ENCODE peak calls at places on chromosome 12, in nine cellular contexts. X, A, E, U, G, L, N, Y and V are unnamed samples.

GRCh38 chr12:47818701-47819543 is 781 bp downstream of the HDAC7 start:
- DNase-seq in N (peak), L (peak), A (peak), G (no peak), X (no peak), Y (peak), U (no peak), E (no peak), V (no peak)

GRCh38 chr12:16788888-16789790 is 183.2 kb upstream of the LMO3 start:
- DNase-seq in Y (no peak), U (no peak), A (no peak), E (no peak), G (no peak), N (no peak), X (no peak), L (no peak), V (no peak)

GRCh38 chr12:99232324-99232723 is 415.2 kb upstream of the GARIN6 start:
- DNase-seq in E (no peak), X (no peak), G (no peak), Y (no peak), N (no peak), A (no peak), U (no peak), L (no peak), V (peak)

GRCh38 chr12:121807656-121808347 is 4.0 kb downstream of the SETD1B start:
- DNase-seq in L (no peak), G (no peak), X (no peak), Y (no peak), N (no peak), E (no peak), U (no peak), A (no peak), V (no peak)

GRCh38 chr12:30525171-30525570 is 170.5 kb downstream of the IPO8 start:
- DNase-seq in G (no peak), U (no peak), X (no peak), E (no peak), A (no peak), Y (no peak), L (no peak), N (no peak), V (no peak)

GRCh38 chr12:57131896-57132744 is 3.8 kb downstream of the LRP1 start:
- DNase-seq in U (no peak), N (no peak), Y (no peak), L (no peak), E (no peak), X (peak), A (no peak), G (no peak), V (no peak)

GRCh38 chr12:11836282-11836963 is 186.9 kb downstream of the ETV6 start:
- DNase-seq in G (no peak), Y (no peak), U (no peak), L (no peak), A (no peak), E (no peak), N (peak), X (no peak), V (peak)

GRCh38 chr12:44717612-44718011 is 158.5 kb downstream of the NELL2 start:
- DNase-seq in E (no peak), U (no peak), A (no peak), X (no peak), G (no peak), N (no peak), L (no peak), Y (no peak), V (no peak)

GRCh38 chr12:52428121-52428520 is 6.0 kb downstream of the KRT75 start:
- DNase-seq in U (no peak), A (no peak), X (no peak), L (no peak), N (no peak), Y (no peak), E (no peak), G (no peak), V (no peak)

GRCh38 chr12:132423251-132424117 is 66.5 kb upstream of the FBRSL1 start:
- DNase-seq in U (no peak), Y (no peak), L (no peak), E (no peak), G (no peak), A (no peak), N (no peak), X (no peak), V (no peak)

GRCh38 chr12:27627123-27627835 is 69.0 kb upstream of the REP15 start:
- DNase-seq in L (no peak), Y (peak), A (no peak), G (no peak), U (no peak), E (peak), N (no peak), X (no peak), V (no peak)

GRCh38 chr12:41365653-41366131 is 177.6 kb downstream of the PDZRN4 start:
- DNase-seq in L (no peak), N (no peak), G (no peak), U (no peak), X (peak), E (no peak), A (no peak), Y (no peak), V (no peak)

GRCh38 chr12:51076235-51076930 is 7.0 kb downstream of the CSRNP2 start:
- DNase-seq in A (no peak), E (no peak), Y (peak), U (no peak), G (no peak), X (no peak), L (no peak), N (no peak), V (no peak)

GRCh38 chr12:117749431-117749830 is 219.4 kb downstream of the KSR2 start:
- DNase-seq in G (no peak), X (no peak), E (no peak), L (no peak), N (no peak), A (no peak), U (no peak), Y (no peak), V (no peak)

GRCh38 chr12:27003421-27004311 is 10.5 kb downstream of the TM7SF3 start:
- DNase-seq in U (no peak), E (no peak), N (no peak), X (no peak), A (no peak), Y (no peak), L (peak), G (no peak), V (no peak)

GRCh38 chr12:78120866-78121590 is 290.3 kb downstream of the NAV3 start:
- DNase-seq in Y (peak), L (no peak), A (no peak), E (peak), G (no peak), N (no peak), U (no peak), X (peak), V (peak)

GRCh38 chr12:121582583-121583333 is 1.9 kb upstream of the KDM2B start:
- DNase-seq in L (no peak), U (no peak), A (no peak), E (no peak), G (no peak), Y (no peak), N (no peak), X (no peak), V (no peak)

GRCh38 chr12:93127582-93128331 is 198.7 kb upstream of the EEA1 start:
- DNase-seq in A (no peak), U (peak), L (no peak), N (no peak), Y (peak), X (no peak), G (no peak), E (peak), V (peak)

GRCh38 chr12:49198431-49199155 is 9.7 kb upstream of the TUBA1A start:
- DNase-seq in E (peak), U (no peak), G (no peak), Y (peak), A (peak), N (no peak), X (peak), L (peak), V (no peak)

GRCh38 chr12:4787965-4788364 is 67.8 kb downstream of the GALNT8 start:
- DNase-seq in N (no peak), G (no peak), A (no peak), E (no peak), X (no peak), L (no peak), Y (no peak), U (no peak), V (no peak)

GRCh38 chr12:57110189-57111045 is 745 bp downstream of the STAT6 start:
- DNase-seq in G (no peak), Y (peak), U (peak), X (peak), A (no peak), L (no peak), N (peak), E (no peak), V (no peak)

GRCh38 chr12:122150127-122150681 is 23.8 kb downstream of the IL31 start:
- DNase-seq in U (no peak), G (no peak), Y (no peak), E (no peak), A (no peak), X (no peak), L (no peak), N (no peak), V (no peak)

GRCh38 chr12:81888341-81888740 is 129.2 kb upstream of the PPFIA2 start:
- DNase-seq in G (no peak), L (no peak), X (no peak), N (no peak), Y (no peak), U (no peak), E (peak), A (no peak), V (no peak)

GRCh38 chr12:19127270-19127669 is 2.3 kb upstream of the PLEKHA5 start:
- DNase-seq in Y (no peak), A (no peak), N (no peak), G (no peak), L (no peak), U (no peak), X (no peak), E (no peak), V (no peak)

GRCh38 chr12:53049582-53050318 is at the start of gene TNS2:
- DNase-seq in E (no peak), N (no peak), A (peak), X (peak), Y (peak), L (no peak), G (no peak), U (peak), V (no peak)

GRCh38 chr12:121300083-121300819 is 3.7 kb upstream of the CAMKK2 start:
- DNase-seq in U (no peak), N (no peak), Y (no peak), A (no peak), L (no peak), E (no peak), X (peak), G (no peak), V (peak)

GRCh38 chr12:107131832-107132616 is 38.7 kb upstream of the CRY1 start:
- DNase-seq in Y (peak), A (peak), L (no peak), G (no peak), E (peak), N (peak), X (peak), U (peak), V (peak)

GRCh38 chr12:114185036-114185435 is 218.9 kb upstream of the RBM19 start:
- DNase-seq in U (no peak), E (no peak), Y (no peak), L (no peak), G (no peak), A (no peak), X (no peak), N (no peak), V (no peak)

GRCh38 chr12:90947869-90948268 is 7.1 kb downstream of the CCER1 start:
- DNase-seq in U (no peak), Y (no peak), G (no peak), E (no peak), X (no peak), A (no peak), L (no peak), N (no peak), V (no peak)

GRCh38 chr12:130754234-130755001 is 38.3 kb upstream of the RIMBP2 start:
- DNase-seq in U (no peak), N (no peak), Y (no peak), G (no peak), A (no peak), X (no peak), E (no peak), L (no peak), V (no peak)

GRCh38 chr12:57875753-57876547 is 29.4 kb upstream of the CTDSP2 start:
- DNase-seq in X (no peak), E (no peak), Y (no peak), G (no peak), A (no peak), L (no peak), N (no peak), U (no peak), V (no peak)

GRCh38 chr12:123457980-123458779 is at the start of gene SNRNP35:
- DNase-seq in G (peak), L (peak), U (peak), N (peak), E (peak), A (peak), Y (peak), X (peak), V (peak)

GRCh38 chr12:6919588-6919987 is 5.2 kb downstream of the ENO2 start:
- DNase-seq in N (no peak), U (no peak), A (no peak), Y (no peak), L (no peak), G (no peak), X (no peak), E (no peak), V (no peak)

GRCh38 chr12:2667716-2668440 is 126.9 kb upstream of the FKBP4 start:
- DNase-seq in U (no peak), X (no peak), L (no peak), E (no peak), A (no peak), Y (no peak), G (no peak), N (no peak), V (no peak)